ENCODE peak calls at places on chromosomes 7 and 10, in seven cellular contexts. M is A549, T is spleen, D is neural progenitor cell, L is right atrium auricular region, G is body of pancreas, Q is AG04450. C is an unnamed sample.

GRCh38 chr7:80634505-80634904 is 3.9 kb upstream of the CD36 start:
- DNase-seq in M (peak), T (no peak), D (no peak), L (no peak), G (no peak), Q (peak), C (no peak)

GRCh38 chr7:121244120-121244865 is 84.5 kb upstream of the WNT16 start:
- DNase-seq in M (no peak), T (no peak), D (no peak), L (no peak), G (peak), Q (no peak), C (no peak)

GRCh38 chr10:11682896-11683295 is 59.3 kb upstream of the ECHDC3 start:
- DNase-seq in M (no peak), T (peak), D (no peak), L (no peak), G (no peak), Q (no peak), C (no peak)

GRCh38 chr7:106448992-106449859 is 164.4 kb upstream of the NAMPT start:
- DNase-seq in M (peak), T (no peak), D (no peak), L (no peak), G (no peak), Q (no peak), C (no peak)

GRCh38 chr7:154339169-154339568 is 287.0 kb downstream of the DPP6 start:
- DNase-seq in M (no peak), T (no peak), D (no peak), L (no peak), G (no peak), Q (no peak), C (no peak)

GRCh38 chr10:45470098-45471012 is 96.3 kb downstream of the ALOX5 start:
- DNase-seq in M (no peak), T (peak), D (no peak), L (no peak), G (no peak), Q (peak), C (no peak)

GRCh38 chr10:53315709-53316108 is 543.1 kb upstream of the MBL2 start:
- DNase-seq in M (no peak), T (no peak), D (no peak), L (no peak), G (no peak), Q (no peak), C (no peak)

GRCh38 chr7:98073047-98073446 is 33.6 kb upstream of the LMTK2 start:
- DNase-seq in M (no peak), T (no peak), D (no peak), L (no peak), G (no peak), Q (no peak), C (no peak)

GRCh38 chr7:104990983-104991382 is 23.0 kb upstream of the KMT2E start:
- DNase-seq in M (no peak), T (no peak), D (no peak), L (no peak), G (no peak), Q (no peak), C (no peak)

GRCh38 chr10:117346574-117346973 is 28.7 kb downstream of the PDZD8 start:
- DNase-seq in M (no peak), T (no peak), D (peak), L (no peak), G (no peak), Q (no peak), C (no peak)

GRCh38 chr10:113038183-113038582 is 88.1 kb downstream of the TCF7L2 start:
- DNase-seq in M (no peak), T (no peak), D (no peak), L (no peak), G (no peak), Q (no peak), C (no peak)

DNA sequence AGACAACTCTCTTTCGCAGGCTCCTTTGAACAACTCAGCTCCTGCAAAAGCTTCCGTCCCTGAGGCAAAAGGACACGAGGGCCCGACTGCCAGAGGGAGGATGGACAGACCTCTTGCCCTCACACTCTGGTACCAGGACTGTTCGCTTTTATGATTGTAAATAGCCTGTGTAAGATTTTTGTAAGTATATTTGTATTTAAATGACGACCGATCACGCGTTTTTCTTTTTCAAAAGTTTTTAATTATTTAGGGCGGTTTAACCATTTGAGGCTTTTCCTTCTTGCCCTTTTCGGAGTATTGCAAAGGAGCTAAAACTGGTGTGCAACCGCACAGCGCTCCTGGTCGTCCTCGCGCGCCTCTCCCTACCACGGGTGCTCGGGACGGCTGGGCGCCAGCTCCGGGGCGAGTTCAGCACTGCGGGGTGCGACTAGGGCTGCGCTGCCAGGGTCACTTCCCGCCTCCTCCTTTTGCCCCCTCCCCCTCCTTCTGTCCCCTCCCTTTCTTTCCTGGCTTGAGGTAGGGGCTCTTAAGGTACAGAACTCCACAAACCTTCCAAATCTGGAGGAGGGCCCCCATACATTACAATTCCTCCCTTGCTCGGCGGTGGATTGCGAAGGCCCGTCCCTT is 2.8 kb downstream of the FZD1 start:
- DNase-seq in M (no peak), T (no peak), D (peak), L (no peak), G (no peak), Q (no peak), C (peak)
- H3K27ac ChIP-seq in M (no peak), T (no peak), D (no peak), L (peak), G (no peak), Q (peak), C (peak)

GRCh38 chr10:21092683-21093524 is 195.8 kb upstream of the NEBL start:
- DNase-seq in M (peak), T (no peak), D (no peak), L (no peak), G (no peak), Q (no peak), C (no peak)

GRCh38 chr10:21087476-21087875 is 190.4 kb upstream of the NEBL start:
- DNase-seq in M (no peak), T (no peak), D (no peak), L (no peak), G (no peak), Q (no peak), C (no peak)

GRCh38 chr10:21095073-21095472 is 198.0 kb upstream of the NEBL start:
- DNase-seq in M (no peak), T (no peak), D (no peak), L (no peak), G (no peak), Q (no peak), C (no peak)

GRCh38 chr10:21095494-21096055 is 198.5 kb upstream of the NEBL start:
- DNase-seq in M (no peak), T (no peak), D (no peak), L (no peak), G (no peak), Q (no peak), C (no peak)

GRCh38 chr10:21090609-21091082 is 193.5 kb upstream of the NEBL start:
- DNase-seq in M (no peak), T (no peak), D (no peak), L (no peak), G (no peak), Q (no peak), C (no peak)
- H3K27ac ChIP-seq in M (no peak), T (no peak), D (no peak), L (no peak), G (no peak), Q (no peak), C (no peak)

GRCh38 chr10:102642553-102643345 is 1.5 kb upstream of the TRIM8 start:
- DNase-seq in M (peak), T (peak), D (peak), L (peak), G (peak), Q (no peak), C (peak)
- H3K27ac ChIP-seq in M (peak), T (peak), D (peak), L (peak), G (peak), Q (peak), C (peak)

DNA sequence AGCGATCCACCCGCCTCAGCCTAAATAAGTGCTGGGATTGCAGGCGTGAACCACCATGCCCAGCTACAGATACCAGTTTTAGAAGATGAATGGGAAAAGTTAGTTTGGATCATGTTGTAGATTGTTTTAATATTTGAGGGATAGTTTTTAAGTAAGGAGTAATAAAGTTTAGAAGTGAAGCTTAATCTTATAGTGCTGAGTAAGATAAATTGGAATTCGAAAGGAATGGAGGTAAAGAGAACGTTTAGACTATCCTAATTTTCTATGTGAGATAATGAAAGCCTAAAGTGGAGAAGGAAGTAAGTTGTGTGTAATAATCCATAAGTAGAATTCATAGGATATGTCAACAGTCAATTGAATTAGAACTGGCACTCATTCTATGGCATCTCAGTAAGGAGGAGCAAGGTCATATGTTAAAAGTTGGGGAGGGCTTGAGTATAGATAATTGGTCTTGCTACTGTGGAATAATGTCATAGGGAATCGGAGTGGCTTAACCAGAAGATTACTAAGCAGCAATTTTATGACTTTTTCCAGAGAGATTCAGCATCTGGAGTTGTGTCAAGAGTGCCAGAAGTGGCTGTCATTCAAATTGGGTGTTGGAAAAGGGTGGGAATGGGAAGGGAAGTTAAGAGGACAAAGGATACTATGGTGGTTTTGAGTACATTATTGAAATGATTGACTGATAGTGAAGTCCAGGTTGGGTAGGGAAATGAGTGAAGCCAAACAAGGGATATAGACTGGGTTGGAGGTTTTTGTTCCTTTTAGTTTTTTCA is 12.1 kb downstream of the TAX1BP1 start:
- DNase-seq in M (no peak), T (no peak), D (no peak), L (no peak), G (no peak), Q (no peak), C (no peak)
- H3K27ac ChIP-seq in M (no peak), T (no peak), D (no peak), L (no peak), G (no peak), Q (no peak), C (no peak)

C was measured in heart left ventricle.